ENCODE peak calls at places on chromosome 1, in four cellular contexts. S is GM23338, T is SK-N-SH, J is HCT116. W is an unnamed sample.
A peak's percentile ranks its signal among the peaks of the same experiment; 100 is the strongest.

GRCh38 chr1:5878938-5879337 is 113.3 kb downstream of the NPHP4 start:
- DNase-seq in J (no peak), S (no peak), T (no peak), W (no peak)

GRCh38 chr1:240797050-240797449 is 185.1 kb upstream of the GREM2 start:
- DNase-seq in S (no peak), J (no peak), T (no peak), W (peak; percentile 93)

GRCh38 chr1:168386949-168387586 is 106.4 kb downstream of the TBX19 start:
- DNase-seq in T (peak; percentile 58), J (peak; percentile 64), S (peak; percentile 81), W (peak; percentile 59)

GRCh38 chr1:3084726-3085125 is 15.7 kb downstream of the PRDM16 start:
- DNase-seq in J (no peak), T (no peak), S (no peak), W (no peak)

GRCh38 chr1:8096105-8097011 is 70.2 kb upstream of the ERRFI1 start:
- DNase-seq in T (no peak), J (peak; percentile 84), S (no peak), W (peak; percentile 97)

GRCh38 chr1:211621471-211622198 is 42.7 kb upstream of the SLC30A1 start:
- DNase-seq in J (no peak), T (no peak), S (no peak), W (no peak)

GRCh38 chr1:207500306-207500705 is 4.3 kb downstream of the CR1 start:
- DNase-seq in T (no peak), S (no peak), J (no peak), W (no peak)

GRCh38 chr1:163035791-163036249 is 33.3 kb upstream of the RGS4 start:
- DNase-seq in T (peak; percentile 2), J (peak; percentile 60), S (no peak), W (peak; percentile 98)

GRCh38 chr1:174743654-174744561 is 255.8 kb upstream of the CACYBP start:
- DNase-seq in S (peak; percentile 76), T (peak; percentile 31), J (peak; percentile 28), W (peak; percentile 42)

GRCh38 chr1:67367370-67368345 is 60.0 kb downstream of the IL12RB2 start:
- DNase-seq in S (no peak), T (peak; percentile 78), J (no peak), W (no peak)

GRCh38 chr1:10979483-10979920 is 33.0 kb upstream of the TARDBP start:
- DNase-seq in T (no peak), S (no peak), J (no peak), W (no peak)

GRCh38 chr1:244431166-244431565 is 20.5 kb downstream of the ADSS2 start:
- DNase-seq in J (no peak), T (no peak), S (no peak), W (no peak)

GRCh38 chr1:87208936-87209335 is 119.7 kb upstream of the LMO4 start:
- DNase-seq in T (no peak), J (no peak), S (no peak), W (no peak)

GRCh38 chr1:13830170-13830569 is 130.2 kb downstream of the PRDM2 start:
- DNase-seq in S (no peak), J (no peak), T (peak; percentile 1), W (no peak)

GRCh38 chr1:59487335-59488031 is 190.6 kb downstream of the FGGY start:
- DNase-seq in S (no peak), T (no peak), J (no peak), W (peak; percentile 40)

GRCh38 chr1:10965621-10966226 is 46.7 kb upstream of the TARDBP start:
- DNase-seq in J (no peak), T (no peak), S (no peak), W (no peak)

GRCh38 chr1:192539450-192540132 is 36.0 kb upstream of the RGS1 start:
- DNase-seq in T (peak; percentile 7), S (peak; percentile 72), J (peak; percentile 61), W (peak; percentile 88)

GRCh38 chr1:22420456-22421053 is 31.1 kb upstream of the ZBTB40 start:
- DNase-seq in T (peak; percentile 90), S (peak; percentile 92), J (peak; percentile 66), W (peak; percentile 85)

GRCh38 chr1:25120286-25120685 is 112.0 kb downstream of the SYF2 start:
- DNase-seq in J (no peak), S (no peak), T (no peak), W (no peak)

GRCh38 chr1:59128239-59128736 is 168.6 kb upstream of the FGGY start:
- DNase-seq in S (no peak), J (no peak), T (no peak), W (peak; percentile 55)

GRCh38 chr1:207794861-207795260 is 43.0 kb downstream of the CD46 start:
- DNase-seq in S (no peak), J (no peak), T (no peak), W (no peak)

GRCh38 chr1:28392027-28392652 is 22.6 kb downstream of the PHACTR4 start:
- DNase-seq in T (no peak), S (no peak), J (no peak), W (peak; percentile 64)
- H3K27ac ChIP-seq in T (peak overlapping the region; percentile 75), S (peak overlapping the region; percentile 69), J (no peak overlapping the region), W (peak overlapping the region; percentile 22)

GRCh38 chr1:155968670-155969069 is 9.7 kb downstream of the ARHGEF2 start:
- DNase-seq in T (peak; percentile 37), J (no peak), S (no peak), W (no peak)

GRCh38 chr1:155967410-155968400 is 10.6 kb downstream of the ARHGEF2 start:
- DNase-seq in J (no peak), S (peak; percentile 69), T (peak; percentile 17), W (no peak)

GRCh38 chr1:155964193-155964592 is 14.2 kb downstream of the ARHGEF2 start:
- DNase-seq in J (no peak), S (no peak), T (no peak), W (no peak)

GRCh38 chr1:155966135-155966534 is 12.2 kb downstream of the ARHGEF2 start:
- DNase-seq in S (peak; percentile 67), T (peak; percentile 35), J (no peak), W (no peak)

DNA sequence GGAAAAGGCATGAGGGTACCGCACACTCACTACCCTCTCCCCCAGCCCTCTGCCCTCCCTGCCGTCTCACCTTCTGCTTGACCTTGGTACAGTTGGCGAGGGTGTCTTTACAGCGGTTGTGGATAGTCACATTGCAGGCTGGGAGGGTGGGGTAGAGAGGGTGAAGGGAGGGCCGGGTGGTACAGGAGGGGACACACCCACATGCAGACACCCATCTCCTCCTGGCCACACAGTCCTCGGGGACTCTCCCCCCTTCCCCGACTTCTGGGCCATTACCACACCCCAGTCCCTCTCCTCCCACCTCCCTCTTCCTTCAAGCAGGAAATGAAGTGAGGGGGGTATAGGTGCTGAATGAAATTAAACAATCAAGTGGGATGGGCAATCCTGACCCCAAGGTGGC is 11.6 kb downstream of the ARHGEF2 start:
- DNase-seq in T (peak; percentile 14), S (no peak), J (no peak), W (no peak)
- H3K4me1 ChIP-seq in T (peaks cover 47% of the 10 kb centered on the region), S (peaks cover 38% of the 10 kb centered on the region), J (peaks cover 11% of the 10 kb centered on the region), W (peaks cover 23% of the 10 kb centered on the region)

GRCh38 chr1:204259782-204260181 is 46.0 kb upstream of the GOLT1A start:
- DNase-seq in J (no peak), S (no peak), T (no peak), W (no peak)

GRCh38 chr1:204259196-204259595 is 45.4 kb upstream of the GOLT1A start:
- DNase-seq in T (no peak), S (no peak), J (no peak), W (no peak)

GRCh38 chr1:204256531-204256930 is 42.7 kb upstream of the GOLT1A start:
- DNase-seq in T (no peak), J (no peak), S (no peak), W (no peak)

GRCh38 chr1:204257446-204257845 is 43.7 kb upstream of the GOLT1A start:
- DNase-seq in T (peak; percentile 80), J (no peak), S (no peak), W (no peak)

GRCh38 chr1:204258213-204259115 is 44.7 kb upstream of the GOLT1A start:
- DNase-seq in J (peak; percentile 37), T (peak; percentile 88), S (peak; percentile 88), W (peak; percentile 78)
- TF ChIP-seq EZH2phosphoT487 in J (no peak), T (no peak), S (no peak), W (no peak)

GRCh38 chr1:209595599-209595998 is 12.1 kb downstream of the CAMK1G start:
- DNase-seq in S (no peak), T (no peak), J (no peak), W (no peak)
- H3K27ac ChIP-seq in S (no peak overlapping the region), T (no peak overlapping the region), J (no peak overlapping the region), W (no peak overlapping the region)

DNA sequence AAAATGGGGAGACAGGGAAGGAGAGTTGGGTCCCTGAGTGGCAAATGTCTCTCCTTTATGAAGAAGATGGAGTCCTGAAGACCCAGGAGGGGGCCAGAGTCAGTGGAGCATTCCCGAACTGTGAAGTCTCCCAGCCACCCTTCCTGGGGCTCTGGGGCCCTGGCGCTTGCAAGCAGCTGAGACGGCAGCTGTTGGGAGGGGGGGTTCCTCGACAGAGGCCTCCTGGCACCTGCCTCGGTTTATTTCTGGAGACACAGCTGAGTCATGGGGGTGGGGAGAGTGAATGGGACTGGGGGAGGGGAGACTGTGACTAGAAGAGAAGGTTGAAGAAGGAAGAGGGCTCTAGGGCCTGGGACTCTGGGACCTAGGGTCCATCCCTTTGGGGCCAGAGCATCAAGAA is 14.0 kb downstream of the NES start:
- DNase-seq in T (no peak), J (no peak), S (no peak), W (no peak)
- H3K4me1 ChIP-seq in T (peaks cover 48% of the 10 kb centered on the region), J (peaks cover 47% of the 10 kb centered on the region), S (peaks cover 81% of the 10 kb centered on the region), W (peaks cover 41% of the 10 kb centered on the region)

GRCh38 chr1:109630081-109630880 is 10.6 kb downstream of the AMPD2 start:
- DNase-seq in T (peak; percentile 84), S (peak; percentile 66), J (no peak), W (no peak)

GRCh38 chr1:109630881-109631512 is 11.4 kb downstream of the AMPD2 start:
- DNase-seq in S (no peak), T (peak; percentile 14), J (no peak), W (no peak)

GRCh38 chr1:109629372-109630030 is 9.9 kb downstream of the AMPD2 start:
- DNase-seq in S (no peak), T (peak; percentile 12), J (no peak), W (no peak)

GRCh38 chr1:109632671-109633346 is 13.2 kb downstream of the AMPD2 start:
- DNase-seq in J (no peak), T (peak; percentile 92), S (no peak), W (no peak)

DNA sequence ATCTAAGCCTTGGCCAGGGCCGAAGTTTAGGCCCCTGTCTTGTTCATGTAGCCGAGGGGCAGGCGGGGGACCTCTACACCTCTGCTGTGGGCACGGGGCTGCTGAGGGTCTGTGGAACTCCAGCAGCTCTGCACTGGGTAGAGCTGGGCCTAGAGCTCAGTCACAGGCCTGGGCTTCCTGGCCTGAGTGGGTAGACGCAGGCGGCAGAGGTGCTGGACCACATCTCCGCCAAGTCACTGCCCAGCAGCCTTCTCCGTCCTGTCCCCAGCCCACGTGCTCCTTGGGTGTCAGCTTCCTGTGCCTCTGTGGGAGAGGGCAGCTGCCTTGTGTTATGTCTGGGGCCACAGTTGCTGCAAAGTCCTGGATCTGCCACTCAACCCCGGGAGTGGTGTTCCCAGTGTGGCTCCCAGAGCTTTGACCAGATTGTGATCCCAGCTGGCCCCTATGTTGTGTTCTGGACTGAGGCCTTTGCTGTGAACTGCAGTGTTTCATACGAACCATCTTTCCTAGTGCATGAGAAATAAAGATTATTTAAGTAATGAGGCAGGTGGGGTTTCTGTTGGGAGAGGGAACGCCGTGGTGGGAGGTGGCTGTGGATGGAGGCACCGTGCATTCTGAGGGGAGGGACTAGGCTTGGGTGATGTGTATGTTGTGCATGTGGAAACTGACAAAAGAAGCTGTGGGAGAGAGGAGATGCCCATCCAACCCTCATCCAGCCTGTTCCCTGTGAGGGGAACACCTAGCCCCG is 12.1 kb downstream of the AMPD2 start:
- DNase-seq in S (no peak), J (no peak), T (peak; percentile 44), W (no peak)
- TF ChIP-seq EZH2phosphoT487 in S (no peak), J (no peak), T (no peak), W (no peak)

W was measured in PC-3.